ENCODE peak calls at places on chromosomes 6 and 20, in four cellular contexts. One of them, this sample, is unnamed.

GRCh38 chr6:33851959-33852358 is 48.2 kb upstream of the MLN start:
- DNase-seq in cardiac muscle cell: peak
- DNase-seq in aorta: no peak
- DNase-seq in tibial nerve: no peak
- DNase-seq in this sample: no peak

GRCh38 chr6:225121-225721 is 67.1 kb upstream of the DUSP22 start:
- DNase-seq in tibial nerve: no peak
- DNase-seq in cardiac muscle cell: no peak
- DNase-seq in aorta: no peak
- DNase-seq in this sample: no peak

GRCh38 chr20:33766686-33767085 is 34.9 kb downstream of the ZNF341 start:
- DNase-seq in aorta: no peak
- DNase-seq in cardiac muscle cell: no peak
- DNase-seq in tibial nerve: no peak
- DNase-seq in this sample: no peak

GRCh38 chr6:32255212-32256153 is 31.6 kb upstream of the NOTCH4 start:
- DNase-seq in tibial nerve: peak
- DNase-seq in cardiac muscle cell: peak
- DNase-seq in aorta: peak
- DNase-seq in this sample: peak

GRCh38 chr6:17714879-17715860 is 8.4 kb upstream of the NUP153 start:
- DNase-seq in cardiac muscle cell: peak
- DNase-seq in aorta: peak
- DNase-seq in tibial nerve: no peak
- DNase-seq in this sample: no peak

GRCh38 chr6:144585217-144585814 is 300.2 kb downstream of the UTRN start:
- DNase-seq in aorta: no peak
- DNase-seq in tibial nerve: no peak
- DNase-seq in cardiac muscle cell: peak
- DNase-seq in this sample: no peak

GRCh38 chr6:117739869-117740268 is 64.6 kb downstream of the NUS1 start:
- DNase-seq in aorta: no peak
- DNase-seq in tibial nerve: no peak
- DNase-seq in cardiac muscle cell: no peak
- DNase-seq in this sample: no peak

GRCh38 chr6:80004199-80005072 is at the start of gene TTK:
- DNase-seq in cardiac muscle cell: peak
- DNase-seq in tibial nerve: peak
- DNase-seq in aorta: peak
- DNase-seq in this sample: peak

GRCh38 chr20:41170386-41171105 is 33.2 kb downstream of the PLCG1 start:
- DNase-seq in aorta: peak
- DNase-seq in tibial nerve: peak
- DNase-seq in cardiac muscle cell: no peak
- DNase-seq in this sample: no peak

GRCh38 chr6:63560806-63561672 is 11.2 kb upstream of the LOC128125822 start:
- DNase-seq in aorta: no peak
- DNase-seq in cardiac muscle cell: peak
- DNase-seq in tibial nerve: no peak
- DNase-seq in this sample: no peak

GRCh38 chr6:82906951-82907350 is 158.7 kb downstream of the UBE3D start:
- DNase-seq in tibial nerve: no peak
- DNase-seq in aorta: no peak
- DNase-seq in cardiac muscle cell: peak
- DNase-seq in this sample: no peak

GRCh38 chr6:6517059-6517458 is 71.5 kb upstream of the LY86 start:
- DNase-seq in tibial nerve: no peak
- DNase-seq in aorta: no peak
- DNase-seq in cardiac muscle cell: no peak
- DNase-seq in this sample: no peak

GRCh38 chr20:15018966-15019365 is 681.6 kb upstream of the FLRT3 start:
- DNase-seq in tibial nerve: no peak
- DNase-seq in cardiac muscle cell: no peak
- DNase-seq in aorta: no peak
- DNase-seq in this sample: no peak

GRCh38 chr20:42945194-42945593 is 244.5 kb downstream of the PTPRT start:
- DNase-seq in tibial nerve: no peak
- DNase-seq in cardiac muscle cell: no peak
- DNase-seq in aorta: no peak
- DNase-seq in this sample: no peak

GRCh38 chr6:14129572-14129971 is 12.0 kb downstream of the CD83 start:
- DNase-seq in tibial nerve: no peak
- DNase-seq in aorta: no peak
- DNase-seq in cardiac muscle cell: peak
- DNase-seq in this sample: no peak

GRCh38 chr20:2005359-2005758 is 11.5 kb upstream of the PDYN start:
- DNase-seq in aorta: no peak
- DNase-seq in tibial nerve: no peak
- DNase-seq in cardiac muscle cell: peak
- DNase-seq in this sample: no peak

GRCh38 chr6:2188397-2188796 is 57.0 kb downstream of the GMDS start:
- DNase-seq in aorta: no peak
- DNase-seq in cardiac muscle cell: no peak
- DNase-seq in tibial nerve: no peak
- DNase-seq in this sample: no peak

GRCh38 chr20:23165307-23165750 is 79.2 kb upstream of the CD93 start:
- DNase-seq in tibial nerve: no peak
- DNase-seq in cardiac muscle cell: no peak
- DNase-seq in aorta: no peak
- DNase-seq in this sample: no peak

GRCh38 chr20:44186674-44187053 is 324 bp downstream of the JPH2 start:
- DNase-seq in tibial nerve: no peak
- DNase-seq in aorta: peak
- DNase-seq in cardiac muscle cell: no peak
- DNase-seq in this sample: no peak
- H3K4me3 ChIP-seq in tibial nerve: peak
- H3K4me3 ChIP-seq in aorta: peak
- H3K4me3 ChIP-seq in cardiac muscle cell: peak
- H3K4me3 ChIP-seq in this sample: no peak

DNA sequence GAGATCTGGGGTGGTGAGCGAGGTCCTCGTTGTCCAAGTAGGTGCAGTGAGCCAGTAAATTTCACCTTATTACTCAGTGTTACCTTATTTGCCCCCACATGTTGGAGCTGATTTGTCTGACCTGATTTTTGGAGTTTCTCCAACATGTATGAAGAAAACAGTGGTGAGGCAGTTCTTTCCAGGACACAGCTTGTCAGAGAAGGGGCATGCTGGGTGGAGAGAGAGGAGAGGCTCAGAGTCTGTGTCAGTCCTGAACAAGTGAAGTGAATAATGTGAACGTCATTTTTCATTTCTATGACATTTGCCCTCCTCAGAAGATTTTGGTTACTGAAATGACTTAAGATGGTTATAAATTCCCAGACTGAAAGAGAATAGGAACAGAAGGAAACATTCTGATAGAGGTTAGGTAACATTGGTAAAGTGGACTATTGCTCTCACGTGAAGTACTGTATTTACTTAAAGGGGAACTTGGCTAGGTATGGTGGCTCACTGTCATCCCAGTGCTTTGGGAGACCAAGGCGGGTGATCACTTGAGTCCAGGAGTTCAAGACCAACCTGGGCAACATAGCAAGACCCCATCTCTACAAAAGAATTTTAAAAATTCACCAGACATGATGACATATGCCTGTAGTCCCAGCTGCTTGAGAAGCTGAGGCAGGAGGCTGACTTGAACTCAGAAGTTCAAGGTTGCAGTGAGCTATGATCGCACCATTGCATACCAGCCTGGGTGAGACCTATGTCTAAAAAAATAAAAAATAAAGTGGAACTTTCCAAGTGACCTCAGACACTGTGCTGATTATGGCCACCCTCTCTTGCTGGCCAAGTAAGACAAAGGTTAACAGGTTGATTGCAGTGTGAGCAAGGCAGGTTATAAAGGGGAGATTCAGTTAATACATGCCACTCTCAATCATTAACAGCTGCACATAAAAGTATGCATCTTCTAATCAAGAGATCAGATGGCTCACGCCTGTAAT is 184.3 kb downstream of the EDN1 start:
- DNase-seq in cardiac muscle cell: peak
- DNase-seq in aorta: no peak
- DNase-seq in tibial nerve: no peak
- DNase-seq in this sample: no peak
- H3K27ac ChIP-seq in cardiac muscle cell: no peak
- H3K27ac ChIP-seq in aorta: peak
- H3K27ac ChIP-seq in tibial nerve: no peak
- H3K27ac ChIP-seq in this sample: no peak

GRCh38 chr20:31547720-31548298 is 33.6 kb downstream of the HM13 start:
- DNase-seq in cardiac muscle cell: no peak
- DNase-seq in aorta: no peak
- DNase-seq in tibial nerve: no peak
- DNase-seq in this sample: no peak
- H3K4me3 ChIP-seq in cardiac muscle cell: peak
- H3K4me3 ChIP-seq in aorta: peak
- H3K4me3 ChIP-seq in tibial nerve: peak
- H3K4me3 ChIP-seq in this sample: peak

GRCh38 chr6:3232017-3232838 is 4.8 kb upstream of the TUBB2B start:
- DNase-seq in tibial nerve: no peak
- DNase-seq in cardiac muscle cell: no peak
- DNase-seq in aorta: no peak
- DNase-seq in this sample: no peak
- H3K27ac ChIP-seq in tibial nerve: peak
- H3K27ac ChIP-seq in cardiac muscle cell: no peak
- H3K27ac ChIP-seq in aorta: no peak
- H3K27ac ChIP-seq in this sample: no peak

This sample was measured in effector memory CD4-positive, alpha-beta T cell.